ENCODE peak calls at places on chromosome 18, in five cellular contexts. X is prostate gland, O is dorsolateral prefrontal cortex, Y is AG20443, H is LHCN-M2. P is an unnamed sample.

GRCh38 chr18:44897445-44898215 is 216.9 kb downstream of the SETBP1 start:
- DNase-seq in X (no peak), O (no peak), Y (no peak), H (no peak), P (no peak)

GRCh38 chr18:7945882-7946281 is 378.8 kb downstream of the PTPRM start:
- DNase-seq in X (no peak), O (no peak), Y (peak), H (peak), P (no peak)

GRCh38 chr18:57195341-57195740 is 48.5 kb downstream of the BOD1L2 start:
- DNase-seq in X (no peak), O (no peak), Y (no peak), H (no peak), P (no peak)

GRCh38 chr18:79401494-79402208 is 5.9 kb downstream of the NFATC1 start:
- DNase-seq in X (no peak), O (no peak), Y (no peak), H (no peak), P (no peak)

GRCh38 chr18:21191596-21192307 is 50.3 kb upstream of the GREB1L start:
- DNase-seq in X (peak), O (peak), Y (peak), H (peak), P (no peak)

GRCh38 chr18:3793545-3793944 is 343.6 kb downstream of the TGIF1 start:
- DNase-seq in X (no peak), O (no peak), Y (no peak), H (no peak), P (no peak)

GRCh38 chr18:26804474-26804873 is 61.0 kb downstream of the AQP4 start:
- DNase-seq in X (no peak), O (no peak), Y (no peak), H (no peak), P (no peak)

GRCh38 chr18:41036346-41036745 is 918.7 kb upstream of the PIK3C3 start:
- DNase-seq in X (no peak), O (no peak), Y (no peak), H (no peak), P (no peak)

GRCh38 chr18:61752973-61753372 is 139.8 kb downstream of the RNF152 start:
- DNase-seq in X (no peak), O (no peak), Y (no peak), H (no peak), P (no peak)

GRCh38 chr18:36352384-36352783 is 54.9 kb downstream of the FHOD3 start:
- DNase-seq in X (no peak), O (peak), Y (peak), H (peak), P (no peak)

GRCh38 chr18:36481201-36481657 is 183.7 kb downstream of the FHOD3 start:
- DNase-seq in X (no peak), O (no peak), Y (no peak), H (no peak), P (no peak)

GRCh38 chr18:457120-457519 is 43.4 kb downstream of the COLEC12 start:
- DNase-seq in X (peak), O (no peak), Y (peak), H (peak), P (no peak)